ENCODE peak calls at places on chromosomes 16 and 17, in eight cellular contexts. I, F, B, D, S, L, Q and X are unnamed samples.

GRCh38 chr17:49361129-49361901 is 735 bp downstream of the ZNF652 start:
- DNase-seq in I (peak; percentile 67), F (peak; percentile 59), B (peak; percentile 48), D (no peak), S (peak; percentile 53), L (no peak), Q (peak; percentile 51), X (peak; percentile 11)

GRCh38 chr17:34542700-34543336 is 36.6 kb upstream of the TMEM132E start:
- DNase-seq in I (peak; percentile 12), F (peak; percentile 28), B (peak; percentile 20), D (no peak), S (peak; percentile 8), L (no peak), Q (no peak), X (no peak)

GRCh38 chr17:69883139-69883538 is 191.9 kb upstream of the KCNJ16 start:
- DNase-seq in I (no peak), F (no peak), B (no peak), D (no peak), S (no peak), L (no peak), Q (no peak), X (no peak)

GRCh38 chr17:80012751-80013741 is 22.6 kb downstream of the TBC1D16 start:
- DNase-seq in I (no peak), F (no peak), B (no peak), D (no peak), S (no peak), L (no peak), Q (no peak), X (no peak)

GRCh38 chr17:57925361-57925990 is 29.7 kb downstream of the CUEDC1 start:
- DNase-seq in I (no peak), F (no peak), B (no peak), D (no peak), S (no peak), L (no peak), Q (no peak), X (no peak)

GRCh38 chr17:80260791-80261158 is at the start of gene RNF213:
- DNase-seq in I (no peak), F (peak; percentile 25), B (peak; percentile 27), D (no peak), S (peak; percentile 21), L (peak; percentile 33), Q (peak; percentile 70), X (no peak)

GRCh38 chr17:79591695-79592094 is 19.2 kb downstream of the RBFOX3 start:
- DNase-seq in I (no peak), F (no peak), B (no peak), D (no peak), S (no peak), L (no peak), Q (no peak), X (no peak)

GRCh38 chr17:12386240-12386639 is 279.4 kb upstream of the MYOCD start:
- DNase-seq in I (no peak), F (no peak), B (no peak), D (no peak), S (no peak), L (no peak), Q (no peak), X (no peak)

GRCh38 chr16:89670496-89671431 is 13.1 kb downstream of the SPATA33 start:
- DNase-seq in I (no peak), F (no peak), B (no peak), D (no peak), S (no peak), L (no peak), Q (no peak), X (no peak)

GRCh38 chr17:81519284-81520020 is 6.9 kb upstream of the ACTG1 start:
- DNase-seq in I (peak; percentile 45), F (peak; percentile 52), B (no peak), D (no peak), S (no peak), L (peak; percentile 74), Q (no peak), X (no peak)

GRCh38 chr16:68786685-68787418 is 49.8 kb downstream of the CDH1 start:
- DNase-seq in I (no peak), F (no peak), B (peak; percentile 38), D (no peak), S (no peak), L (no peak), Q (no peak), X (no peak)

GRCh38 chr17:19019041-19019941 is 14.7 kb upstream of the FAM83G start:
- DNase-seq in I (no peak), F (no peak), B (no peak), D (no peak), S (no peak), L (no peak), Q (no peak), X (no peak)

GRCh38 chr16:69498926-69499325 is 66.8 kb upstream of the NFAT5 start:
- DNase-seq in I (no peak), F (no peak), B (no peak), D (no peak), S (no peak), L (no peak), Q (no peak), X (no peak)

GRCh38 chr16:10961231-10961630 is 16.9 kb downstream of the CLEC16A start:
- DNase-seq in I (no peak), F (no peak), B (no peak), D (no peak), S (no peak), L (no peak), Q (no peak), X (no peak)

GRCh38 chr16:79328327-79329162 is 272.0 kb downstream of the MAF start:
- DNase-seq in I (no peak), F (no peak), B (no peak), D (no peak), S (no peak), L (no peak), Q (no peak), X (no peak)

GRCh38 chr17:27747462-27748359 is 52.6 kb downstream of the NOS2 start:
- DNase-seq in I (no peak), F (no peak), B (no peak), D (peak; percentile 85), S (no peak), L (no peak), Q (no peak), X (no peak)

GRCh38 chr16:31485571-31485970 is 2.6 kb downstream of the SLC5A2 start:
- DNase-seq in I (no peak), F (no peak), B (no peak), D (no peak), S (no peak), L (no peak), Q (no peak), X (no peak)

GRCh38 chr17:44353656-44354331 is 8.7 kb downstream of the GRN start:
- DNase-seq in I (no peak), F (no peak), B (no peak), D (no peak), S (no peak), L (no peak), Q (no peak), X (no peak)

GRCh38 chr17:17809527-17810373 is 27.0 kb downstream of the SREBF1 start:
- DNase-seq in I (no peak), F (no peak), B (no peak), D (no peak), S (no peak), L (no peak), Q (no peak), X (no peak)

GRCh38 chr17:74430706-74431567 is 951 bp upstream of the GPRC5C start:
- DNase-seq in I (no peak), F (no peak), B (peak; percentile 88), D (no peak), S (no peak), L (no peak), Q (peak; percentile 84), X (no peak)

GRCh38 chr16:55506083-55506482 is 2.8 kb upstream of the LPCAT2 start:
- DNase-seq in I (no peak), F (no peak), B (no peak), D (no peak), S (no peak), L (no peak), Q (no peak), X (no peak)